ENCODE peak calls at places on chromosome 19, in five cellular contexts. One of them, this sample, is unnamed. For H3K36me3, the result is how much of the 10 kb centered on the place peaks cover.

GRCh38 chr19:38316477-38317067 is 825 bp upstream of the YIF1B start:
- DNase-seq in stomach: no peak
- DNase-seq in transverse colon: no peak
- DNase-seq in thoracic aorta: no peak
- DNase-seq in OCI-LY7: no peak
- DNase-seq in this sample: no peak

GRCh38 chr19:48174445-48175030 is 4.1 kb downstream of the ZSWIM9 start:
- DNase-seq in stomach: no peak
- DNase-seq in thoracic aorta: no peak
- DNase-seq in transverse colon: no peak
- DNase-seq in OCI-LY7: no peak
- DNase-seq in this sample: no peak

GRCh38 chr19:47158879-47159509 is 28.4 kb downstream of the SAE1 start:
- DNase-seq in stomach: no peak
- DNase-seq in thoracic aorta: no peak
- DNase-seq in OCI-LY7: no peak
- DNase-seq in transverse colon: no peak
- DNase-seq in this sample: no peak

GRCh38 chr19:28424041-28424440 is 788.9 kb downstream of the UQCRFS1 start:
- DNase-seq in thoracic aorta: no peak
- DNase-seq in stomach: no peak
- DNase-seq in OCI-LY7: no peak
- DNase-seq in transverse colon: no peak
- DNase-seq in this sample: no peak

GRCh38 chr19:52897149-52897935 is at the start of gene ZNF320:
- DNase-seq in transverse colon: peak
- DNase-seq in stomach: peak
- DNase-seq in thoracic aorta: peak
- DNase-seq in OCI-LY7: peak
- DNase-seq in this sample: peak

GRCh38 chr19:43380771-43381386 is 27.4 kb downstream of the CD177 start:
- DNase-seq in OCI-LY7: no peak
- DNase-seq in thoracic aorta: no peak
- DNase-seq in transverse colon: no peak
- DNase-seq in stomach: peak
- DNase-seq in this sample: no peak

GRCh38 chr19:33329060-33329459 is 26.7 kb upstream of the CEBPA start:
- DNase-seq in OCI-LY7: no peak
- DNase-seq in thoracic aorta: no peak
- DNase-seq in transverse colon: no peak
- DNase-seq in stomach: no peak
- DNase-seq in this sample: no peak

GRCh38 chr19:38265213-38265861 is 964 bp downstream of the SPINT2 start:
- DNase-seq in transverse colon: peak
- DNase-seq in OCI-LY7: peak
- DNase-seq in stomach: peak
- DNase-seq in thoracic aorta: no peak
- DNase-seq in this sample: no peak

GRCh38 chr19:29264897-29265296 is 51.9 kb upstream of the UQCRFS1 start:
- DNase-seq in transverse colon: no peak
- DNase-seq in stomach: no peak
- DNase-seq in OCI-LY7: no peak
- DNase-seq in thoracic aorta: no peak
- DNase-seq in this sample: no peak

GRCh38 chr19:6359942-6360341 is 1.4 kb upstream of the CLPP start:
- DNase-seq in stomach: no peak
- DNase-seq in transverse colon: no peak
- DNase-seq in OCI-LY7: no peak
- DNase-seq in thoracic aorta: no peak
- DNase-seq in this sample: no peak

GRCh38 chr19:5392476-5392875 is 51.9 kb upstream of the PTPRS start:
- DNase-seq in thoracic aorta: no peak
- DNase-seq in OCI-LY7: no peak
- DNase-seq in stomach: no peak
- DNase-seq in transverse colon: no peak
- DNase-seq in this sample: no peak

GRCh38 chr19:46785980-46786235 is 2.5 kb downstream of the SLC1A5 start:
- DNase-seq in thoracic aorta: no peak
- DNase-seq in OCI-LY7: no peak
- DNase-seq in stomach: no peak
- DNase-seq in transverse colon: no peak
- DNase-seq in this sample: no peak

GRCh38 chr19:10292206-10292788 is 2.5 kb downstream of the ICAM5 start:
- DNase-seq in stomach: peak
- DNase-seq in transverse colon: peak
- DNase-seq in thoracic aorta: peak
- DNase-seq in OCI-LY7: peak
- DNase-seq in this sample: peak

GRCh38 chr19:47601180-47601904 is 7.6 kb upstream of the BICRA start:
- DNase-seq in transverse colon: peak
- DNase-seq in thoracic aorta: no peak
- DNase-seq in stomach: peak
- DNase-seq in OCI-LY7: peak
- DNase-seq in this sample: no peak

GRCh38 chr19:35346193-35347052 is 1.3 kb upstream of the FFAR1 start:
- DNase-seq in thoracic aorta: no peak
- DNase-seq in stomach: peak
- DNase-seq in transverse colon: peak
- DNase-seq in OCI-LY7: peak
- DNase-seq in this sample: peak

GRCh38 chr19:4059931-4060620 is 6.6 kb downstream of the ZBTB7A start:
- DNase-seq in thoracic aorta: no peak
- DNase-seq in transverse colon: peak
- DNase-seq in stomach: peak
- DNase-seq in OCI-LY7: peak
- DNase-seq in this sample: peak

GRCh38 chr19:33205110-33205509 is 11.0 kb downstream of the LRP3 start:
- DNase-seq in thoracic aorta: no peak
- DNase-seq in OCI-LY7: no peak
- DNase-seq in transverse colon: no peak
- DNase-seq in stomach: no peak
- DNase-seq in this sample: no peak

GRCh38 chr19:38308006-38308766 is 4.1 kb downstream of the C19orf33 start:
- DNase-seq in thoracic aorta: no peak
- DNase-seq in OCI-LY7: no peak
- DNase-seq in stomach: no peak
- DNase-seq in transverse colon: no peak
- DNase-seq in this sample: no peak

GRCh38 chr19:48663667-48664066 is 9.2 kb downstream of the NTN5 start:
- DNase-seq in thoracic aorta: no peak
- DNase-seq in transverse colon: no peak
- DNase-seq in stomach: no peak
- DNase-seq in OCI-LY7: no peak
- DNase-seq in this sample: no peak

GRCh38 chr19:51702754-51703654 is 9.9 kb downstream of the SPACA6 start:
- DNase-seq in stomach: peak
- DNase-seq in OCI-LY7: no peak
- DNase-seq in thoracic aorta: no peak
- DNase-seq in transverse colon: peak
- DNase-seq in this sample: no peak

GRCh38 chr19:2478324-2478755 is 2.4 kb downstream of the GADD45B start:
- DNase-seq in OCI-LY7: peak
- DNase-seq in thoracic aorta: peak
- DNase-seq in stomach: peak
- DNase-seq in transverse colon: peak
- DNase-seq in this sample: no peak

GRCh38 chr19:19628499-19629134 is 597 bp upstream of the LPAR2 start:
- DNase-seq in transverse colon: peak
- DNase-seq in thoracic aorta: no peak
- DNase-seq in stomach: peak
- DNase-seq in OCI-LY7: no peak
- DNase-seq in this sample: peak

GRCh38 chr19:19997656-19998268 is 41.5 kb downstream of the ZNF682 start:
- DNase-seq in OCI-LY7: peak
- DNase-seq in thoracic aorta: no peak
- DNase-seq in stomach: peak
- DNase-seq in transverse colon: peak
- DNase-seq in this sample: no peak

GRCh38 chr19:37951816-37952210 is 44.8 kb downstream of the SIPA1L3 start:
- DNase-seq in OCI-LY7: no peak
- DNase-seq in thoracic aorta: no peak
- DNase-seq in stomach: peak
- DNase-seq in transverse colon: no peak
- DNase-seq in this sample: no peak

GRCh38 chr19:38674388-38675133 is 27.1 kb downstream of the ACTN4 start:
- DNase-seq in transverse colon: no peak
- DNase-seq in stomach: no peak
- DNase-seq in OCI-LY7: no peak
- DNase-seq in thoracic aorta: no peak
- DNase-seq in this sample: no peak

GRCh38 chr19:3046621-3047306 is 15.5 kb downstream of the TLE5 start:
- DNase-seq in transverse colon: peak
- DNase-seq in stomach: no peak
- DNase-seq in OCI-LY7: no peak
- DNase-seq in thoracic aorta: no peak
- DNase-seq in this sample: no peak

GRCh38 chr19:46466536-46467199 is 4.7 kb downstream of the PNMA8A start:
- DNase-seq in thoracic aorta: no peak
- DNase-seq in OCI-LY7: peak
- DNase-seq in stomach: no peak
- DNase-seq in transverse colon: peak
- DNase-seq in this sample: peak

GRCh38 chr19:18097217-18097992 is at the start of gene MAST3:
- DNase-seq in transverse colon: peak
- DNase-seq in OCI-LY7: peak
- DNase-seq in thoracic aorta: no peak
- DNase-seq in stomach: peak
- DNase-seq in this sample: peak

DNA sequence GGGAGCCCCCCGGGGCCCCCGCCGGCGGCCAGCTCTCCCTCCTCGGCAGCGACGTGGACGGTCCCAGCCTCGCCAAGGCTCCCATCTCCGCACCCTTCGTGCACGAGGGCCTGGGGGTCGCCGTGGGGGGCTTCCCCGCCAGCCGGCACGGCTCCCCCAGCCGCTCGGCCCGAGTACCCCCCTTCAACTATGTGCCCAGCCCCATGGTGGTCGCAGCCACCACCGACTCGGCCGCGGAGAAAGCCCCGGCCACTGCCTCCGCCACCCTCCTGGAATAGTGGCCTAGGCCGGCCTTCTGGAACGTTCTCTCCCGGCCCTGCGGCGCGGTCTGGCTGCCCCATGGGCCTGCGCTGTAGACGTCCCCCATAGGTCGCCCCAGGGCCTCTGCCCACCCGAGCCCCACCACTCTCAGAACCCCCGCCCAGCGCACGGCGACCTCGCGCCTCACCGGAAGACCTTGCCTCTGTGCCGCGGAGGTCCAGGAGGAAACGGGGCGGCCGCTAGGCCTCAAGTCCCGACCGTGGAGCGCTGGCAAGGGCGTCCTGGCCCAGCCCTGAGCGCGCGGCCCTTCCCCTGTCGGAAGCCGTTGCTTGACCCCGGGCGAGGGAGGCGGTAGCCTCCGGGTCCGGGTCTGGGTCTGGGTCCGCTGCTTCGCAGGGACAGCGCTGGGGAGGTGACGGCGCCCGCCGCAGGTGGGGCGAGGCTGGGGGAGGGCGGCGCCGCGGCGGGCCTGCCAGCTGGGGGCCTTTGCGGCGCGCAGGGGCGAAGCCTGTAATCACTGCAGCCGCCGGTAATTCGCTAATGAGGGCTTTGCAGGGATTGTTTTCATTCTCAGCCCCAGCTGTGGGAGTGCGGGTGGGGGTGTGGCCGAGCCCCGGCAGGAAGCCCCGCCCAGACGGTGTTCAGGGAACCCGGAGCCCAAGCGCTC is 8.8 kb downstream of the C19orf25 start:
- DNase-seq in thoracic aorta: no peak
- DNase-seq in OCI-LY7: peak
- DNase-seq in stomach: peak
- DNase-seq in transverse colon: peak
- DNase-seq in this sample: peak
- H3K4me3 ChIP-seq in thoracic aorta: peak
- H3K4me3 ChIP-seq in OCI-LY7: no peak
- H3K4me3 ChIP-seq in stomach: peak
- H3K4me3 ChIP-seq in transverse colon: peak
- H3K4me3 ChIP-seq in this sample: no peak

DNA sequence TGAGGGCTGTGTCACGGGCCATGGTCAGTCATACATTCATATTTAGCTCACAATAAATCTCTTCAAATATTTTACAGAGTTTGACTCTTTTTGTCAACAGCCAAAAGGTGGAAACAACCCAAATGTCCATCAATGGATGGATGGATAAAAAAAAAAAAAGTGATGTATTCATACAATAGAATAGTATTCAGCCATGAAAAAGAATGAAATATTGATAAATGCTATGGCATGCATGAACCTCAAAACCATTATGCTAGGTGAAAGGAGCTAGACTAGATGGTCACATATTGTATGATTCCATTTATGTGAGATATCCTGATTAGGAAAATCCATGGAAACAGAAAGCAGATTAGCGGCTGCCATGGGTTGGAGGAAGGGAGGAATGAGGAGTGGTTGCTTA is 16.2 kb downstream of the ADGRE2 start:
- DNase-seq in transverse colon: no peak
- DNase-seq in stomach: no peak
- DNase-seq in OCI-LY7: no peak
- DNase-seq in thoracic aorta: no peak
- DNase-seq in this sample: no peak
- H3K36me3 ChIP-seq in transverse colon: under half
- H3K36me3 ChIP-seq in stomach: under half
- H3K36me3 ChIP-seq in OCI-LY7: under half
- H3K36me3 ChIP-seq in thoracic aorta: under half
- H3K36me3 ChIP-seq in this sample: under half

DNA sequence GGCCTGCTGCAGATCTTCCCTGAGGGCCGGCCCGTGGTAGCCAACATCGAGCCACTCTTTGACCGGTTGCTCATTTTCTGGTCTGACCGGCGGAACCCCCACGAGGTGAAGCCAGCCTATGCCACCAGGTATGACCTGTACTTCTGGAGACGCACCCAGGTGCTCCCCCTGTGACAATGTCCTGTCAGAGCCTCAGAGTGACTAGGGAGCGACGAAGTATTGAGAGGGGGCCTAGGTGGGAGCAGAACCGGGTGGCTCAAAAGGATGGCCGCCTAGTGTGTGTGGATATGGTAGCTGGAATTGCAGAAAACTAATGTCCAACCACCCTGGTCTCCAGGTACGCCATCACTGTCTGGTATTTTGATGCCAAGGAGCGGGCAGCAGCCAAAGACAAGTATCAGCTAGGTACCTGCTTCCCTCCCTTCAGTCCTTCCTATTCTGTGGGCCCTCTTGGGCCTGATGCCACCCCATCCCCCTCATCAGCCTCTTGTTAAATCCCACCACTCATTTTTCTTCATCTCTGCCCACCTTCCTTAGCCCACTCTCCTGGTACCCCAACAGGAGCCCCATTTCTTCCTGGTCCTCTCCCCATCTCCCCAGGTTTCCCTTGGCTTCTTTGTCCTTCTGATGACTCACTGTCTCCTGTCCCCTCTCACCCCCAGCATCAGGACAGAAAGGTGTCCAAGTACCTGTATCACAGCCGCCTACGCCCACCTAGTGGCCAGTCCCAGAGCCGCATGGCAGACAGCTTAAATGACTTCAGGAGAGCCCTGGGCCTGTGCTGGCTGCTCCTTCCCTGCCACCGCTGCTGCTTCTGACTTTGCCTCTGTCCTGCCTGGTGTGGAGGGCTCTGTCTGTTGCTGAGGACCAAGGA is 8.4 kb downstream of the EGLN2 start:
- DNase-seq in thoracic aorta: no peak
- DNase-seq in stomach: no peak
- DNase-seq in OCI-LY7: peak
- DNase-seq in transverse colon: no peak
- DNase-seq in this sample: no peak
- TF ChIP-seq CTCF in thoracic aorta: peak
- TF ChIP-seq CTCF in stomach: peak
- TF ChIP-seq CTCF in OCI-LY7: peak
- TF ChIP-seq CTCF in transverse colon: peak
- TF ChIP-seq CTCF in this sample: peak

GRCh38 chr19:30367001-30367400 is 5.2 kb upstream of the ZNF536 start:
- DNase-seq in thoracic aorta: no peak
- DNase-seq in OCI-LY7: no peak
- DNase-seq in transverse colon: no peak
- DNase-seq in stomach: no peak
- DNase-seq in this sample: no peak
- H3K4me3 ChIP-seq in thoracic aorta: no peak
- H3K4me3 ChIP-seq in OCI-LY7: no peak
- H3K4me3 ChIP-seq in transverse colon: no peak
- H3K4me3 ChIP-seq in stomach: no peak
- H3K4me3 ChIP-seq in this sample: no peak

This sample was measured in GM06990.